ENCODE peak calls at places on chromosomes 4 and X, in six cellular contexts. One of them, this sample, is unnamed.

GRCh38 chrX:119753639-119754257 is 4.6 kb upstream of the SOWAHD start:
- DNase-seq in RPMI7951: peak
- DNase-seq in stimulated activated CD4-positive, alpha-beta T cell treated with anti-CD3 and anti-CD28 coated beads, Interleukin-2, amount 100 ng/mL, for 24 hours: peak
- DNase-seq in spleen: peak
- DNase-seq in left colon: no peak
- DNase-seq in neural crest cell: peak
- DNase-seq in this sample: no peak

GRCh38 chrX:24231169-24231568 is 81.6 kb downstream of the ZFX start:
- DNase-seq in RPMI7951: peak
- DNase-seq in stimulated activated CD4-positive, alpha-beta T cell treated with anti-CD3 and anti-CD28 coated beads, Interleukin-2, amount 100 ng/mL, for 24 hours: no peak
- DNase-seq in spleen: no peak
- DNase-seq in left colon: no peak
- DNase-seq in neural crest cell: no peak
- DNase-seq in this sample: peak

GRCh38 chr4:186700746-186701145 is 22.9 kb downstream of the FAT1 start:
- DNase-seq in RPMI7951: no peak
- DNase-seq in stimulated activated CD4-positive, alpha-beta T cell treated with anti-CD3 and anti-CD28 coated beads, Interleukin-2, amount 100 ng/mL, for 24 hours: no peak
- DNase-seq in spleen: no peak
- DNase-seq in left colon: no peak
- DNase-seq in neural crest cell: no peak
- DNase-seq in this sample: peak

GRCh38 chrX:142977128-142977914 is 48.4 kb upstream of the SPANXN4 start:
- DNase-seq in RPMI7951: no peak
- DNase-seq in stimulated activated CD4-positive, alpha-beta T cell treated with anti-CD3 and anti-CD28 coated beads, Interleukin-2, amount 100 ng/mL, for 24 hours: no peak
- DNase-seq in spleen: no peak
- DNase-seq in left colon: no peak
- DNase-seq in neural crest cell: no peak
- DNase-seq in this sample: no peak

GRCh38 chr4:1293531-1293941 is 3.8 kb downstream of the MAEA start:
- DNase-seq in RPMI7951: no peak
- DNase-seq in stimulated activated CD4-positive, alpha-beta T cell treated with anti-CD3 and anti-CD28 coated beads, Interleukin-2, amount 100 ng/mL, for 24 hours: no peak
- DNase-seq in spleen: peak
- DNase-seq in left colon: no peak
- DNase-seq in neural crest cell: no peak
- DNase-seq in this sample: no peak

GRCh38 chr4:82232891-82233290 is 140.9 kb downstream of the HNRNPD start:
- DNase-seq in RPMI7951: no peak
- DNase-seq in stimulated activated CD4-positive, alpha-beta T cell treated with anti-CD3 and anti-CD28 coated beads, Interleukin-2, amount 100 ng/mL, for 24 hours: no peak
- DNase-seq in spleen: no peak
- DNase-seq in left colon: no peak
- DNase-seq in neural crest cell: no peak
- DNase-seq in this sample: no peak

GRCh38 chr4:13627185-13627605 is 330 bp downstream of the BOD1L1 start:
- DNase-seq in RPMI7951: no peak
- DNase-seq in stimulated activated CD4-positive, alpha-beta T cell treated with anti-CD3 and anti-CD28 coated beads, Interleukin-2, amount 100 ng/mL, for 24 hours: no peak
- DNase-seq in spleen: peak
- DNase-seq in left colon: peak
- DNase-seq in neural crest cell: no peak
- DNase-seq in this sample: no peak

GRCh38 chrX:57251965-57252364 is 34.5 kb upstream of the FAAH2 start:
- DNase-seq in RPMI7951: no peak
- DNase-seq in stimulated activated CD4-positive, alpha-beta T cell treated with anti-CD3 and anti-CD28 coated beads, Interleukin-2, amount 100 ng/mL, for 24 hours: no peak
- DNase-seq in spleen: peak
- DNase-seq in left colon: no peak
- DNase-seq in neural crest cell: no peak
- DNase-seq in this sample: no peak

GRCh38 chr4:139848043-139848442 is 182.4 kb downstream of the MGST2 start:
- DNase-seq in RPMI7951: no peak
- DNase-seq in stimulated activated CD4-positive, alpha-beta T cell treated with anti-CD3 and anti-CD28 coated beads, Interleukin-2, amount 100 ng/mL, for 24 hours: no peak
- DNase-seq in spleen: no peak
- DNase-seq in left colon: no peak
- DNase-seq in neural crest cell: no peak
- DNase-seq in this sample: no peak

GRCh38 chr4:88809561-88810219 is 112.1 kb upstream of the NAP1L5 start:
- DNase-seq in RPMI7951: no peak
- DNase-seq in stimulated activated CD4-positive, alpha-beta T cell treated with anti-CD3 and anti-CD28 coated beads, Interleukin-2, amount 100 ng/mL, for 24 hours: no peak
- DNase-seq in spleen: no peak
- DNase-seq in left colon: no peak
- DNase-seq in neural crest cell: no peak
- DNase-seq in this sample: no peak

GRCh38 chr4:152460488-152460887 is 75.4 kb downstream of the FBXW7 start:
- DNase-seq in RPMI7951: peak
- DNase-seq in stimulated activated CD4-positive, alpha-beta T cell treated with anti-CD3 and anti-CD28 coated beads, Interleukin-2, amount 100 ng/mL, for 24 hours: no peak
- DNase-seq in spleen: no peak
- DNase-seq in left colon: no peak
- DNase-seq in neural crest cell: no peak
- DNase-seq in this sample: no peak

GRCh38 chr4:96525901-96526300 is 686.0 kb downstream of the PDHA2 start:
- DNase-seq in RPMI7951: no peak
- DNase-seq in stimulated activated CD4-positive, alpha-beta T cell treated with anti-CD3 and anti-CD28 coated beads, Interleukin-2, amount 100 ng/mL, for 24 hours: no peak
- DNase-seq in spleen: no peak
- DNase-seq in left colon: no peak
- DNase-seq in neural crest cell: no peak
- DNase-seq in this sample: no peak

GRCh38 chrX:14406225-14406624 is 123.1 kb upstream of the GLRA2 start:
- DNase-seq in RPMI7951: no peak
- DNase-seq in stimulated activated CD4-positive, alpha-beta T cell treated with anti-CD3 and anti-CD28 coated beads, Interleukin-2, amount 100 ng/mL, for 24 hours: no peak
- DNase-seq in spleen: no peak
- DNase-seq in left colon: no peak
- DNase-seq in neural crest cell: no peak
- DNase-seq in this sample: no peak

GRCh38 chr4:89737888-89738287 is 99.1 kb downstream of the SNCA start:
- DNase-seq in RPMI7951: peak
- DNase-seq in stimulated activated CD4-positive, alpha-beta T cell treated with anti-CD3 and anti-CD28 coated beads, Interleukin-2, amount 100 ng/mL, for 24 hours: no peak
- DNase-seq in spleen: no peak
- DNase-seq in left colon: no peak
- DNase-seq in neural crest cell: no peak
- DNase-seq in this sample: no peak

GRCh38 chrX:69014200-69014599 is 151.1 kb downstream of the PJA1 start:
- DNase-seq in RPMI7951: no peak
- DNase-seq in stimulated activated CD4-positive, alpha-beta T cell treated with anti-CD3 and anti-CD28 coated beads, Interleukin-2, amount 100 ng/mL, for 24 hours: no peak
- DNase-seq in spleen: no peak
- DNase-seq in left colon: no peak
- DNase-seq in neural crest cell: no peak
- DNase-seq in this sample: no peak